ENCODE peak calls at places on chromosomes 4 and X, in eight cellular contexts. Y, E, I, K, O, M, F and L are unnamed samples.

GRCh38 chrX:137362583-137362982 is 203.3 kb upstream of the ZIC3 start:
- DNase-seq in Y (no peak), E (no peak), I (no peak), K (no peak), O (no peak), M (no peak), F (no peak), L (no peak)

GRCh38 chr4:83503974-83504373 is 19.1 kb upstream of the ABRAXAS1 start:
- DNase-seq in Y (no peak), E (no peak), I (no peak), K (no peak), O (no peak), M (peak), F (no peak), L (no peak)

GRCh38 chr4:120070191-120070590 is 3.5 kb upstream of the MAD2L1 start:
- DNase-seq in Y (no peak), E (no peak), I (no peak), K (no peak), O (no peak), M (no peak), F (no peak), L (no peak)

GRCh38 chr4:126614456-126614855 is 1018.3 kb upstream of the INTU start:
- DNase-seq in Y (no peak), E (no peak), I (no peak), K (no peak), O (no peak), M (no peak), F (no peak), L (no peak)

GRCh38 chr4:48195853-48196252 is 61.8 kb upstream of the TXK start:
- DNase-seq in Y (no peak), E (no peak), I (no peak), K (no peak), O (no peak), M (no peak), F (no peak), L (no peak)

GRCh38 chr4:75512336-75513211 is 1.6 kb downstream of the RCHY1 start:
- DNase-seq in Y (peak), E (peak), I (no peak), K (no peak), O (peak), M (no peak), F (no peak), L (no peak)

GRCh38 chrX:2656243-2656836 is 34.8 kb upstream of the CD99 start:
- DNase-seq in Y (no peak), E (no peak), I (no peak), K (no peak), O (no peak), M (no peak), F (no peak), L (no peak)

GRCh38 chrX:149572743-149573142 is 14.5 kb downstream of the MAGEA9B start:
- DNase-seq in Y (no peak), E (no peak), I (no peak), K (no peak), O (no peak), M (no peak), F (no peak), L (no peak)

GRCh38 chr4:38237139-38237538 is 276.9 kb downstream of the PTTG2 start:
- DNase-seq in Y (peak), E (peak), I (no peak), K (no peak), O (peak), M (no peak), F (no peak), L (no peak)

GRCh38 chr4:186227221-186227620 is at the start of gene KLKB1:
- DNase-seq in Y (no peak), E (no peak), I (no peak), K (no peak), O (no peak), M (no peak), F (no peak), L (no peak)

GRCh38 chrX:28585767-28586166 is 1.5 kb upstream of the IL1RAPL1 start:
- DNase-seq in Y (no peak), E (no peak), I (no peak), K (no peak), O (no peak), M (no peak), F (no peak), L (no peak)

GRCh38 chr4:26213317-26213716 is 107.5 kb upstream of the RBPJ start:
- DNase-seq in Y (peak), E (no peak), I (no peak), K (no peak), O (no peak), M (no peak), F (no peak), L (no peak)

GRCh38 chrX:70769659-70770232 is 138.8 kb downstream of the TEX11 start:
- DNase-seq in Y (peak), E (no peak), I (no peak), K (no peak), O (no peak), M (no peak), F (no peak), L (no peak)

GRCh38 chrX:108945883-108946523 is 209.6 kb upstream of the IRS4 start:
- DNase-seq in Y (no peak), E (no peak), I (no peak), K (no peak), O (peak), M (no peak), F (no peak), L (no peak)

GRCh38 chr4:186500721-186501304 is 54.6 kb downstream of the MTNR1A start:
- DNase-seq in Y (no peak), E (no peak), I (no peak), K (no peak), O (peak), M (no peak), F (no peak), L (no peak)

GRCh38 chr4:89535251-89535650 is 227.7 kb upstream of the GPRIN3 start:
- DNase-seq in Y (peak), E (no peak), I (no peak), K (no peak), O (no peak), M (no peak), F (no peak), L (no peak)

GRCh38 chrX:151985955-151986354 is 11.5 kb upstream of the GABRE start:
- DNase-seq in Y (peak), E (no peak), I (no peak), K (no peak), O (peak), M (no peak), F (no peak), L (no peak)

GRCh38 chr4:182465979-182466378 is 222.8 kb downstream of the TENM3 start:
- DNase-seq in Y (no peak), E (no peak), I (no peak), K (no peak), O (no peak), M (no peak), F (no peak), L (no peak)

GRCh38 chr4:5619913-5620625 is 88.3 kb downstream of the EVC2 start:
- DNase-seq in Y (no peak), E (no peak), I (no peak), K (no peak), O (no peak), M (no peak), F (peak), L (no peak)

GRCh38 chrX:109709129-109709631 is 23.9 kb downstream of the ACSL4 start:
- DNase-seq in Y (peak), E (no peak), I (no peak), K (no peak), O (peak), M (no peak), F (no peak), L (no peak)

GRCh38 chr4:151165205-151166000 is 66.0 kb downstream of the RPS3A start:
- DNase-seq in Y (no peak), E (no peak), I (no peak), K (no peak), O (no peak), M (no peak), F (no peak), L (no peak)

GRCh38 chrX:44946771-44947170 is 73.8 kb downstream of the KDM6A start:
- DNase-seq in Y (peak), E (peak), I (no peak), K (no peak), O (no peak), M (no peak), F (no peak), L (no peak)

GRCh38 chrX:69618803-69619202 is 2.9 kb downstream of the EDA start:
- DNase-seq in Y (peak), E (no peak), I (no peak), K (no peak), O (no peak), M (no peak), F (no peak), L (no peak)

GRCh38 chr4:172232966-172233365 is 419.8 kb downstream of the GALNTL6 start:
- DNase-seq in Y (no peak), E (no peak), I (no peak), K (no peak), O (peak), M (no peak), F (no peak), L (no peak)

GRCh38 chr4:106854970-106855369 is 181.1 kb downstream of the DKK2 start:
- DNase-seq in Y (no peak), E (no peak), I (no peak), K (no peak), O (no peak), M (no peak), F (no peak), L (no peak)

GRCh38 chr4:89298788-89299152 is 8.8 kb downstream of the GPRIN3 start:
- DNase-seq in Y (peak), E (no peak), I (no peak), K (no peak), O (peak), M (peak), F (peak), L (no peak)

GRCh38 chr4:108369035-108369655 is 200.4 kb upstream of the LEF1 start:
- DNase-seq in Y (no peak), E (no peak), I (no peak), K (no peak), O (no peak), M (no peak), F (no peak), L (no peak)

GRCh38 chr4:184475096-184475461 is 729 bp upstream of the IRF2 start:
- DNase-seq in Y (peak), E (no peak), I (peak), K (peak), O (peak), M (peak), F (no peak), L (peak)

GRCh38 chr4:80423553-80424224 is 88.2 kb downstream of the CFAP299 start:
- DNase-seq in Y (no peak), E (no peak), I (no peak), K (no peak), O (peak), M (no peak), F (no peak), L (no peak)

GRCh38 chrX:1554469-1555210 is 17.7 kb upstream of the P2RY8 start:
- DNase-seq in Y (no peak), E (no peak), I (peak), K (no peak), O (no peak), M (peak), F (no peak), L (no peak)

GRCh38 chr4:159048166-159048886 is 54.6 kb upstream of the RAPGEF2 start:
- DNase-seq in Y (peak), E (peak), I (peak), K (no peak), O (no peak), M (no peak), F (no peak), L (no peak)

GRCh38 chr4:1855334-1856070 is 454 bp downstream of the LETM1 start:
- DNase-seq in Y (peak), E (no peak), I (no peak), K (no peak), O (no peak), M (no peak), F (no peak), L (no peak)

GRCh38 chrX:129606918-129607317 is 47.8 kb downstream of the APLN start:
- DNase-seq in Y (peak), E (no peak), I (peak), K (peak), O (peak), M (peak), F (peak), L (no peak)

GRCh38 chr4:150518559-150518958 is 63.4 kb upstream of the MAB21L2 start:
- DNase-seq in Y (peak), E (peak), I (no peak), K (no peak), O (peak), M (no peak), F (no peak), L (no peak)

GRCh38 chr4:133618963-133619362 is 469.9 kb downstream of the PCDH10 start:
- DNase-seq in Y (no peak), E (no peak), I (no peak), K (no peak), O (peak), M (no peak), F (no peak), L (no peak)